ENCODE peak calls at places on chromosomes 4 and X, in seven cellular contexts. U, E, G, V, Q, I and H are unnamed samples.

GRCh38 chrX:16445166-16445752 is 204.7 kb upstream of the S100G start:
- DNase-seq in U (no peak), E (no peak), G (no peak), V (peak), Q (peak), I (no peak), H (peak)

GRCh38 chrX:24988314-24988713 is 27.5 kb downstream of the ARX start:
- DNase-seq in U (no peak), E (no peak), G (no peak), V (no peak), Q (no peak), I (no peak), H (no peak)

GRCh38 chrX:41734530-41734929 is 10.5 kb downstream of the GPR82 start:
- DNase-seq in U (no peak), E (no peak), G (no peak), V (no peak), Q (peak), I (no peak), H (no peak)

GRCh38 chr4:185810746-185811508 is 1.1 kb downstream of the SORBS2 start:
- DNase-seq in U (no peak), E (no peak), G (no peak), V (no peak), Q (no peak), I (no peak), H (no peak)

GRCh38 chr4:185634066-185634652 is 98.9 kb upstream of the PDLIM3 start:
- DNase-seq in U (no peak), E (no peak), G (no peak), V (no peak), Q (peak), I (no peak), H (no peak)

GRCh38 chrX:109384569-109385174 is 97.2 kb downstream of the GUCY2F start:
- DNase-seq in U (no peak), E (no peak), G (no peak), V (peak), Q (peak), I (no peak), H (no peak)

GRCh38 chrX:68177542-68177941 is 255.8 kb downstream of the OPHN1 start:
- DNase-seq in U (no peak), E (no peak), G (no peak), V (no peak), Q (peak), I (no peak), H (no peak)

GRCh38 chr4:102338405-102338804 is 6.9 kb downstream of the SLC39A8 start:
- DNase-seq in U (no peak), E (no peak), G (no peak), V (no peak), Q (no peak), I (no peak), H (no peak)

GRCh38 chrX:150084474-150085229 is 146.4 kb upstream of the EOLA2 start:
- DNase-seq in U (no peak), E (no peak), G (no peak), V (peak), Q (peak), I (no peak), H (no peak)

GRCh38 chr4:4761128-4761991 is 98.1 kb upstream of the MSX1 start:
- DNase-seq in U (no peak), E (no peak), G (no peak), V (no peak), Q (no peak), I (no peak), H (no peak)

GRCh38 chrX:130253916-130254315 is 14.8 kb downstream of the ZNF280C start:
- DNase-seq in U (no peak), E (no peak), G (no peak), V (no peak), Q (no peak), I (no peak), H (no peak)

GRCh38 chrX:130246084-130246483 is 22.6 kb downstream of the ZNF280C start:
- DNase-seq in U (no peak), E (no peak), G (no peak), V (no peak), Q (no peak), I (no peak), H (no peak)

GRCh38 chrX:130247996-130248395 is 20.7 kb downstream of the ZNF280C start:
- DNase-seq in U (no peak), E (no peak), G (no peak), V (no peak), Q (no peak), I (no peak), H (no peak)

GRCh38 chrX:130251671-130252070 is 17.0 kb downstream of the ZNF280C start:
- DNase-seq in U (no peak), E (no peak), G (no peak), V (no peak), Q (no peak), I (no peak), H (no peak)
- TF ChIP-seq CTCF in U (no peak), E (no peak), G (no peak), V (no peak), Q (no peak), I (no peak), H (no peak)

GRCh38 chr4:40515037-40515397 is 114.6 kb downstream of the RBM47 start:
- DNase-seq in U (no peak), E (no peak), G (no peak), V (peak), Q (peak), I (no peak), H (no peak)
- TF ChIP-seq POLR2A in U (no peak), E (no peak), G (no peak), V (no peak), Q (no peak), I (no peak), H (no peak)

GRCh38 chrX:71285929-71286328 is 2.5 kb downstream of the NONO start:
- DNase-seq in U (no peak), E (no peak), G (no peak), V (no peak), Q (no peak), I (no peak), H (no peak)

GRCh38 chrX:71282514-71283408 is 674 bp upstream of the NONO start:
- DNase-seq in U (no peak), E (no peak), G (no peak), V (no peak), Q (peak), I (no peak), H (no peak)

DNA sequence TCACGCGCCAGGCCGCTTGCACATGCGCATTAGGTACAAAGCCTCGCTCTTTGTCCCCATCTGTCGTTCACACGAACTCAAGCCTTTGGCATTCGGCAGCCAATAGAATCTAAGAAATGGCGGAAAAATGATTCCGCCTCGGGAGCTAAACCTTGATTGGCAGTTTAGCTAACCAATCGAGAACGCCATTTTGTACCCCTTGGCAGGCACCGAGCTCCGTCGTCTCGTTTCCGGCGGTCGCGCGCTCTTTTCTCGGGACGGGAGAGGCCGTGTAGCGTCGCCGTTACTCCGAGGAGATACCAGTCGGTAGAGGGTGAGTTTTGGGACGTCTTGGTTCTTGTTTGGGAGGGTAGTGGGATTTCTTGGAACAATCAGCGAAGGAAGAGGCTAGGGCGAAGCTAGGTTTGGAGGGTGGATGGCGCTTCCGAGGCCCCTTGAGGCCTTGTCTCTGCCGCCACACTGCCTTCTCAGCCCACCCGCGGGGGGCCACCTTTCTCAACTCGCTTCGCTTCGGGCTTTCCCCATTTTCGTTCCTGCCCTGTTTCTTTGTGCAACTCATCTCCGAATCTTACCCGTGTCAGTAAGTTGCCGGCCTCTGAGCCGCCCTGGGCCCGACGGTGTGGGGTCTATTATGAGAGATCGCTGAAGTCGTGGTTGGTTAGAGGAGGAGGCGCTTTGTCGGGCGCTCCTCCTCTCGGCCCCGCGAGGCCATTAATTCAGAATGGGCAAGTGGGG is at the start of gene NONO:
- DNase-seq in U (peak), E (peak), G (peak), V (peak), Q (peak), I (peak), H (peak)
- TF ChIP-seq CTCF in U (no peak), E (no peak), G (no peak), V (peak), Q (peak), I (peak), H (no peak)

GRCh38 chrX:46545111-46546005 is at the start of gene ZNF674:
- DNase-seq in U (peak), E (peak), G (peak), V (peak), Q (peak), I (peak), H (peak)
- TF ChIP-seq POLR2A in U (peak), E (no peak), G (peak), V (peak), Q (peak), I (peak), H (peak)

DNA sequence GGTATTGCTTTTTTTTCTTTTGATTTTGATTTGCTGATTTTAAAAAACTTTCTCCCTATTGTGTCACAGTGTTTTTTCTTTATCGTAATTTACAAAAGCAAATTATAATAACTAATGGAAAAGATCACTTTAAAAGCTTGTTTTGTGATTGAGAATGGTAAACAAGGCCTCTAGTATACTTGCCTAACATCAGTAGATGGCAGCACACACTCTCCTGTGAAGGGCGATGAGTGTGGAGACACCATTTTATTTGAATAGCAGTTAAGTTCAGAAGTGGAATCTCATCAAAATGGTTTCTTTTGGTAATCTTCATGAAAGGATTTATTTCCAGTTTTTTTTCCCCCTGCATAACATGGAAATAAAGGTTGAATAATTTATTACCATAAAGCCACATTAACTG is 72.3 kb downstream of the PAK3 start:
- DNase-seq in U (no peak), E (no peak), G (no peak), V (no peak), Q (peak), I (no peak), H (no peak)
- TF ChIP-seq CTCF in U (peak), E (no peak), G (no peak), V (no peak), Q (no peak), I (no peak), H (no peak)